ENCODE peak calls at places on chromosomes 7 and 10, in ten cellular contexts. J, E, C, L, W, T, V, O, B and G are unnamed samples.

GRCh38 chr10:100886946-100887345 is 25.8 kb upstream of the SLF2 start:
- DNase-seq in W (no peak), B (no peak), O (no peak), J (no peak), L (no peak), V (no peak), E (no peak), C (no peak), T (no peak), G (no peak)

GRCh38 chr7:131293018-131293417 is 34.7 kb upstream of the MKLN1 start:
- DNase-seq in E (no peak), J (no peak), W (no peak), B (no peak), T (no peak), V (peak; percentile 89), L (no peak), O (no peak), C (peak; percentile 10), G (no peak)

GRCh38 chr10:121911421-121911697 is 16.5 kb downstream of the ATE1 start:
- DNase-seq in J (no peak), O (no peak), C (no peak), T (no peak), V (no peak), E (no peak), B (no peak), L (no peak), W (no peak), G (no peak)

GRCh38 chr10:89413398-89413912 is 913 bp upstream of the IFIT5 start:
- DNase-seq in V (no peak), L (no peak), B (no peak), E (no peak), T (no peak), O (no peak), W (no peak), C (no peak), J (no peak), G (no peak)

GRCh38 chr7:15086171-15086745 is 183.7 kb upstream of the DGKB start:
- DNase-seq in W (no peak), E (no peak), V (peak; percentile 63), C (no peak), L (no peak), O (no peak), T (no peak), J (no peak), B (no peak), G (no peak)

GRCh38 chr7:30093351-30094019 is 41.3 kb upstream of the MTURN start:
- DNase-seq in E (no peak), C (no peak), T (no peak), V (no peak), J (no peak), L (no peak), W (no peak), O (no peak), B (no peak), G (no peak)

GRCh38 chr7:100694196-100694745 is at the start of gene GIGYF1:
- DNase-seq in E (peak; percentile 100), V (peak; percentile 82), B (peak; percentile 72), O (peak; percentile 68), C (peak; percentile 69), W (peak; percentile 74), T (peak; percentile 60), L (peak; percentile 49), J (peak; percentile 71), G (peak; percentile 55)

GRCh38 chr7:105003275-105003674 is 10.7 kb upstream of the KMT2E start:
- DNase-seq in T (no peak), J (peak; percentile 56), O (no peak), C (peak; percentile 82), B (no peak), W (no peak), V (peak; percentile 90), L (no peak), E (no peak), G (peak; percentile 44)

GRCh38 chr7:2098496-2098895 is 134.2 kb downstream of the MAD1L1 start:
- DNase-seq in V (no peak), E (no peak), B (no peak), W (no peak), O (no peak), T (no peak), J (no peak), L (no peak), C (no peak), G (no peak)